ENCODE peak calls at places on chromosomes 11 and 22, in seven cellular contexts. C is HCT116, P is HepG2, Y is SK-N-SH, Z is GM12878, A is K562, O is H1. X is an unnamed sample.

GRCh38 chr11:11636671-11637070 is 14.9 kb upstream of the GALNT18 start:
- DNase-seq in Z (no peak), C (no peak), Y (no peak), A (no peak), O (no peak), P (no peak), X (no peak)

GRCh38 chr11:46491661-46492331 is 100.2 kb upstream of the CHRM4 start:
- DNase-seq in Y (no peak), C (no peak), P (no peak), Z (no peak), O (no peak), A (no peak), X (no peak)

GRCh38 chr22:49565516-49565855 is 262.2 kb downstream of the BRD1 start:
- DNase-seq in A (no peak), C (no peak), P (no peak), Y (no peak), O (no peak), Z (no peak), X (no peak)

GRCh38 chr11:72598901-72599300 is 75.3 kb downstream of the PDE2A start:
- DNase-seq in Y (peak), C (no peak), Z (no peak), O (no peak), A (peak), P (peak), X (peak)

GRCh38 chr11:130527648-130528300 is 79.3 kb downstream of the ADAMTS15 start:
- DNase-seq in O (no peak), Y (no peak), Z (no peak), C (no peak), A (no peak), P (no peak), X (no peak)

GRCh38 chr11:7936615-7937014 is 4.9 kb downstream of the OR10A3 start:
- DNase-seq in P (no peak), Y (no peak), A (no peak), O (no peak), Z (no peak), C (no peak), X (no peak)

GRCh38 chr11:57785072-57785471 is 23.5 kb downstream of the CTNND1 start:
- DNase-seq in O (no peak), Z (no peak), A (no peak), P (no peak), C (no peak), Y (no peak), X (no peak)

GRCh38 chr11:65103476-65103875 is 7.5 kb downstream of the VPS51 start:
- DNase-seq in Z (no peak), P (no peak), C (no peak), A (no peak), Y (no peak), O (no peak), X (no peak)

GRCh38 chr11:119433369-119433749 is 10.4 kb upstream of the THY1 start:
- DNase-seq in A (no peak), P (no peak), C (no peak), O (no peak), Z (no peak), Y (no peak), X (no peak)

GRCh38 chr22:30855677-30856518 is 112.7 kb downstream of the MORC2 start:
- DNase-seq in Y (no peak), P (no peak), C (no peak), A (no peak), Z (no peak), O (no peak), X (no peak)

GRCh38 chr11:17813391-17814059 is 78.9 kb downstream of the KCNC1 start:
- DNase-seq in A (no peak), P (no peak), C (no peak), O (no peak), Y (no peak), Z (no peak), X (peak)

GRCh38 chr11:66835762-66836405 is 7.4 kb upstream of the RCE1 start:
- DNase-seq in A (no peak), Z (no peak), P (no peak), C (no peak), O (no peak), Y (no peak), X (no peak)

GRCh38 chr11:2927851-2928604 is 1.2 kb downstream of the PHLDA2 start:
- DNase-seq in O (no peak), Z (no peak), Y (peak), A (peak), P (no peak), C (no peak), X (peak)

GRCh38 chr11:95547974-95548373 is 241.6 kb downstream of the FAM76B start:
- DNase-seq in A (no peak), Z (no peak), Y (no peak), P (no peak), C (no peak), O (no peak), X (no peak)

GRCh38 chr11:34308821-34309585 is 48.8 kb downstream of the ABTB2 start:
- DNase-seq in O (no peak), C (no peak), A (no peak), P (peak), Z (no peak), Y (no peak), X (peak)

GRCh38 chr11:119368121-119369034 is 13.1 kb downstream of the USP2 start:
- DNase-seq in Z (no peak), Y (peak), O (no peak), A (peak), C (no peak), P (peak), X (no peak)

GRCh38 chr22:36610567-36610966 is 81.6 kb upstream of the EIF3D start:
- DNase-seq in Y (no peak), O (no peak), A (no peak), Z (no peak), P (no peak), C (no peak), X (no peak)

GRCh38 chr22:36610056-36610455 is 81.1 kb upstream of the EIF3D start:
- DNase-seq in Y (no peak), A (no peak), P (no peak), C (no peak), Z (no peak), O (no peak), X (no peak)

GRCh38 chr22:36613958-36614357 is 85.0 kb upstream of the EIF3D start:
- DNase-seq in P (peak), C (no peak), Z (no peak), Y (no peak), O (no peak), A (no peak), X (no peak)

GRCh38 chr22:36611241-36611976 is 82.4 kb upstream of the EIF3D start:
- DNase-seq in A (no peak), O (no peak), C (no peak), Z (no peak), P (no peak), Y (no peak), X (no peak)

DNA sequence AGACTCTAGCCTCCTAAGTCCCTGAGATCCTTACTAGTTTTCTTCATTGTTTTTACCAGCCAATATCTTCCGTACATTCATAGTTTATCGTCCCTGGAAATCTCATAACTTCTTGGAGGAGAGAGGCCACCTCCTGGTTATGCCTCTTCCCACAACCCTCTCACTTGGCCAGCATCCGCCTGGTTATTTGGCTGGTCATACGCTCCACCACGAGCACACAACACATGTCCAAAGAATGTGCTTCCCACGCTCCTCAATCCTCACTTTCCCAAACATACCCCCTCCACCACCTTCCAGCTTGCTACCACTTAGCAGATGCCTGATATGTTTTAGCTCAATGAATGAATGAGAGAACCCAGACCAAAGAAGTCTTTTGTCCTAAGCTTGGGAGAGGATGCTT is 83.5 kb upstream of the EIF3D start:
- DNase-seq in P (no peak), Y (no peak), O (no peak), A (no peak), Z (no peak), C (no peak), X (no peak)
- TF ChIP-seq JUND in P (no peak), Y (no peak), O (no peak), A (no peak), Z (no peak), C (no peak), X (no peak)

DNA sequence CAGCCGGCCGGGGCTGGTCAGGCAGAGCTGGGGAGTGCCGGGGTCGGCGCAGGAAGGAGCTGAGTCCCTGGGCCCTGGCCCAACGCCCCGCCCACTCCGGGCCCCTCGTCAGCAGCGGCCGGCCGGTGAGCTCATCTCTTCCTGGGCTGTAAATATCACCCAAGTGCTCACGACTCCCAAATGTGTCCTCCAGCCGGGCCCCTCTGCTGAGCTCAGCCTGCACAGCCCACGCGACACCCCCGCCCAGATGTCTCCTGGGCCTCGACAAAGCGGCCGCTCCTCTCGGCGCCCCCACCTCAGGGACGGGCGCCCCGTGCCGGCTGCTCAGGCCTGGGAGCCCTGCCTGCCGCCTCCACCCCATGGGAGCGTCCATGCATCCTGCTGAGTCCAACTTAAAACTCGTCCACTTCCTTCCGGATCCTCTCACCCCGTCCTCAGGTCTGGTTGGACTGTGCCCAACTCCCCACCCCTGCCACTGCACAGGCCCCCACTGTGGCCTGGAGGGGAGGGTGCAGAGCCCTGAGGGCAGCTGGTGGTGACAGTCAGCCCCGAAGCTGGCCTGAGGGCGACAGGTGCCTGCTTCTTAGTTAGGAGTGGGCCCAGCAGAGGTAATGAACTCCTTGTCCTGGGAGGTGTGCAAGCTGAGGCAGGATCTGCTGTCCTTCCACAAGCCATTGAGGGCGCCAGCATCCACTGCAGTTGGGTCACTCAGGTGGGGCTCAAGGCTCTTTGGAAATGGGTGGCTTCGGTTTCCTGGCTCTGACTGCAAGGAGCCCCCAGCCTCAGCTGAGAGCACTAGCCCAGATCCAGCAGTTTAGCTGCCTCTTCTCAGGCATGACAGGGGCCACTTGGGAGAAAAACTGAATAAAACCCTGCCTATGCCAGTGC is 28.8 kb downstream of the RTN4R start:
- DNase-seq in P (no peak), A (peak), Y (no peak), O (no peak), Z (no peak), C (no peak), X (no peak)
- TF ChIP-seq JUND in P (no peak), A (peak), Y (no peak), O (no peak), Z (no peak), C (no peak), X (no peak)

GRCh38 chr11:87232320-87232719 is 194.6 kb downstream of the TMEM135 start:
- DNase-seq in O (no peak), Y (no peak), Z (no peak), P (no peak), C (no peak), A (no peak), X (no peak)

GRCh38 chr11:87236368-87236767 is 198.6 kb downstream of the TMEM135 start:
- DNase-seq in P (no peak), Y (no peak), A (no peak), O (no peak), C (no peak), Z (no peak), X (no peak)

GRCh38 chr11:87239531-87239930 is 201.8 kb downstream of the TMEM135 start:
- DNase-seq in Z (no peak), C (no peak), A (no peak), Y (no peak), O (no peak), P (no peak), X (no peak)

GRCh38 chr11:87239001-87239400 is 201.3 kb downstream of the TMEM135 start:
- DNase-seq in P (no peak), Z (no peak), A (no peak), O (no peak), C (no peak), Y (no peak), X (no peak)

DNA sequence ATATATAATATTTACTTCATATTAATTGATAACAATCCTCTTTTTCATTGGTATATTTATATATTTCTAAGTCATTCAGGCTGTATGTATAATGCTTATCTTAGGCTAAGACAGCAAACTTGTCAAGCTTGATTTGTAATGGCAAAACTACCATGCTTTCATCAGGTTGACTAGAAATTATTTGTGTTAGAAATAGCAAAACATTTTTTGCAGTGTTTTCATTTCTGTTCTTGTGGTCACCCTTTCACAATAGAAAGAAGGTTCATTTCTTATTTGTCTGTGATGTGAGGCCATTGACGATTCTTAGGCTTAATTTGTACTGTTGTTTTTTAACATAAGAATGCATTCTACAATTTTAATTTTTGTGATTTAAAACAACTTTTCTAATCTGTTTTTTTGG is 197.6 kb downstream of the TMEM135 start:
- DNase-seq in O (no peak), P (no peak), A (no peak), Y (no peak), Z (no peak), C (no peak), X (no peak)
- TF ChIP-seq JUND in O (no peak), P (no peak), A (no peak), Y (no peak), Z (no peak), C (no peak), X (no peak)

GRCh38 chr11:44872556-44872955 is 78.1 kb downstream of the TP53I11 start:
- DNase-seq in O (no peak), C (no peak), Y (no peak), A (no peak), P (no peak), Z (no peak), X (no peak)
- TF ChIP-seq JUND in O (no peak), C (no peak), Y (no peak), A (no peak), P (no peak), Z (no peak), X (no peak)

X was measured in T47D.